ENCODE peak calls at places on chromosome 12, in eight cellular contexts. W, D, O, Y, F, P, U and N are unnamed samples.

GRCh38 chr12:2833327-2833726 is 1.5 kb downstream of the NRIP2 start:
- DNase-seq in U (no peak), P (no peak), O (no peak), D (no peak), W (no peak), Y (no peak), F (no peak), N (no peak)

GRCh38 chr12:29304388-29304787 is 76.6 kb downstream of the ERGIC2 start:
- DNase-seq in F (no peak), U (no peak), D (no peak), O (no peak), P (no peak), Y (no peak), W (no peak), N (no peak)

GRCh38 chr12:46774011-46774633 is 51.7 kb downstream of the SLC38A4 start:
- DNase-seq in Y (no peak), D (no peak), F (no peak), P (peak; percentile 66), W (no peak), O (no peak), U (no peak), N (no peak)

GRCh38 chr12:115872919-115873357 is 404.6 kb downstream of the MED13L start:
- DNase-seq in Y (no peak), F (no peak), P (no peak), U (no peak), O (no peak), W (peak; percentile 82), D (no peak), N (no peak)

GRCh38 chr12:114682920-114683708 is 861 bp downstream of the TBX3 start:
- DNase-seq in Y (no peak), F (no peak), P (peak; percentile 47), D (peak; percentile 64), U (no peak), W (peak; percentile 38), O (peak; percentile 75), N (no peak)

GRCh38 chr12:2494490-2495192 is 300.1 kb upstream of the FKBP4 start:
- DNase-seq in W (no peak), D (peak; percentile 64), Y (no peak), F (no peak), O (no peak), U (no peak), P (peak; percentile 38), N (no peak)

GRCh38 chr12:93318720-93319522 is 58.8 kb upstream of the NUDT4 start:
- DNase-seq in P (no peak), Y (no peak), O (peak; percentile 13), F (no peak), U (no peak), D (no peak), W (no peak), N (no peak)

GRCh38 chr12:9741726-9742125 is 8.8 kb upstream of the CLECL1 start:
- DNase-seq in O (no peak), U (no peak), Y (peak; percentile 86), W (no peak), D (no peak), P (no peak), F (no peak), N (no peak)

GRCh38 chr12:83997425-83997824 is 915.2 kb downstream of the SLC6A15 start:
- DNase-seq in O (no peak), W (no peak), D (no peak), Y (no peak), U (no peak), F (no peak), P (peak; percentile 36), N (no peak)

GRCh38 chr12:50934981-50935807 is 17.1 kb upstream of the HIGD1C start:
- DNase-seq in O (no peak), Y (no peak), D (no peak), U (no peak), W (no peak), F (no peak), P (peak; percentile 73), N (no peak)

GRCh38 chr12:67705394-67706370 is 57.1 kb downstream of the DYRK2 start:
- DNase-seq in F (no peak), O (no peak), P (peak; percentile 68), Y (no peak), U (no peak), D (peak; percentile 27), W (no peak), N (no peak)

GRCh38 chr12:92608418-92609091 is 94.2 kb upstream of the PLEKHG7 start:
- DNase-seq in D (no peak), F (no peak), Y (peak; percentile 41), W (peak; percentile 32), O (peak; percentile 48), P (peak; percentile 76), U (no peak), N (no peak)

GRCh38 chr12:77214136-77214535 is 148.8 kb upstream of the E2F7 start:
- DNase-seq in Y (no peak), F (no peak), U (no peak), O (no peak), P (no peak), W (no peak), D (no peak), N (no peak)

GRCh38 chr12:14997998-14998397 is 25.2 kb downstream of the PDE6H start:
- DNase-seq in W (no peak), O (no peak), F (no peak), U (no peak), D (no peak), Y (no peak), P (no peak), N (no peak)
- TF ChIP-seq CTCF in W (no peak), O (no peak), F (no peak), U (no peak), D (no peak), Y (no peak), P (no peak), N (no peak)

GRCh38 chr12:64759035-64759894 is at the start of gene GNS:
- DNase-seq in O (peak; percentile 97), P (peak; percentile 96), D (peak; percentile 97), W (peak; percentile 97), U (peak; percentile 98), Y (peak; percentile 92), F (peak; percentile 67), N (peak; percentile 98)
- TF ChIP-seq CTCF in O (no peak), P (no peak), D (no peak), W (no peak), U (no peak), Y (no peak), F (no peak), N (no peak)

DNA sequence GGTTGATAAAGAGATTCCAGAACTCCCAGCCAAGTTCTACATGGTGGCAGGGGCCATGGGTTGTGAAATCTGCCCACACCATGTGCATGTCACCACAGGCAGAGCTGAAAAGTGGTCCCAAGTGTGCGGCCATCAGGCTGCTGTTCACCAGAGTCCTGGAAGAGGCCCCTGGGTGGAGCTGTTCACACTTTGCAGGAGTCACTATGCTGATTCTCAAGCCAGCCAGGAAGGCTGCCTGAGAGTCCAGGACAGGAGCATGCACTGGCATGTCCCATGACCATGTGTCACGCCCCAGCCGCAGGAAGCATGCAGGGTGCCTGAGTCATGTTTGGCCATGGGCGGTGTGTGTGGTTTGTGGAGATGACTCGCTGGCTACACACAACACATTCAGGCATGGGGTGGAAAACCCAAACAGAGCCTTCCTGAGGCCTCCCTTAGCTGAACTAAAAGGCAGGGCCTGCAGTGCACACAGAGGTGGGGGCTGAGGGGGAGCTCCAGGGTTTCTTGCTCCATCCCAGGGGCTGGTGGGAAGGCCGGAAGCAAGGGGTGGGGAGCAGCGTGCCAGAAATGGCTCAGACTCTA is 19.5 kb downstream of the ABCB9 start:
- DNase-seq in F (peak; percentile 91), D (peak; percentile 82), U (no peak), O (peak; percentile 31), Y (peak; percentile 29), W (peak; percentile 98), P (peak; percentile 99), N (peak; percentile 97)
- TF ChIP-seq CTCF in F (no peak), D (no peak), U (no peak), O (no peak), Y (peak; percentile 58), W (peak; percentile 74), P (peak; percentile 63), N (peak; percentile 50)

DNA sequence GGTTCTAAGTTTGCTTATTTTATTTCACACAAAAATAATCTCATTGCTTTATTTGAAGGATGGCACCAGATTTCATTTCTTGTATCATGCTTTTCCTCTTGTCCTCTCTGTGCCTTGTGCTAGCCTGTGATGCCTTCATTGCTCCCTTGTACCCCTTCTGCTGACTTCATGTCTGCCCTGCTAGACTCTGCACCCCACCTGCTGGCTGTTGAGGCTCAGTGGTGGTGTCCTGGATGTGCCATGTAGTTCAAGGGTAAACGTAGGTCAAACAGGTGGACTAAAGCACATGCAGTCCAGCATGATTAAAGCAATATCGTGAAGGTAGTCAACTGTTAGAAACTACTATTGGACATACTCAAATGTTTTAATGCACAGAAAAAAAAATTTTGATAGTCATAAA is 21.6 kb downstream of the MRPS35 start:
- DNase-seq in Y (peak; percentile 20), F (no peak), U (peak; percentile 63), P (peak; percentile 22), D (no peak), W (no peak), O (no peak), N (no peak)
- TF ChIP-seq CTCF in Y (peak; percentile 67), F (peak; percentile 33), U (peak; percentile 38), P (peak; percentile 57), D (no peak), W (no peak), O (peak; percentile 27), N (peak; percentile 18)

GRCh38 chr12:112374166-112374740 is 8.0 kb downstream of the HECTD4 start:
- DNase-seq in Y (no peak), P (peak; percentile 21), W (no peak), O (no peak), F (no peak), D (no peak), U (no peak), N (no peak)

GRCh38 chr12:112367986-112368385 is 14.2 kb downstream of the HECTD4 start:
- DNase-seq in D (no peak), P (no peak), O (no peak), Y (no peak), W (no peak), U (no peak), F (no peak), N (no peak)

GRCh38 chr12:112370156-112370555 is 12.1 kb downstream of the HECTD4 start:
- DNase-seq in U (no peak), Y (no peak), O (no peak), P (peak; percentile 35), D (no peak), W (no peak), F (no peak), N (no peak)

GRCh38 chr12:112370868-112371510 is 11.2 kb downstream of the HECTD4 start:
- DNase-seq in P (no peak), Y (no peak), U (no peak), W (no peak), D (no peak), F (no peak), O (no peak), N (no peak)

DNA sequence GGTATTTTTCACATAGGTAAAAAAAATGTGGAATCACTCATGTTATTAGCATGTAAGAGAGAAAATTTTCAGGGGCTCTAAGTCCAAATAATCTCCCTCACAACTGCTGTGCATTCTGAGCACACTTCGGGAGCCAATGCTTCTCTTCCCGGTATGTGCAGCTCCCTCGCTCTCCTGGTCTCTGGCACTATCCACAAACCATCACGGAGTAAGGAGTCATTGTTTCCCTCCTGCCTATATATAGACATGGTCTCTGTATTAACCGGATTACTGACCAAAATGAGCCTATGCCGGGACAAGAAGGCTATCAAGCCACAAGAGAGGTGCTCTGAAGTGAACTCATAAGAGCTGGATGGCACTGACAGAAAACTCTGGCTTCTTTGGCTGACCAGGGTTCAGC is 13.4 kb downstream of the HECTD4 start:
- DNase-seq in Y (no peak), O (no peak), D (no peak), F (no peak), U (no peak), W (no peak), P (no peak), N (no peak)
- TF ChIP-seq CTCF in Y (no peak), O (no peak), D (no peak), F (no peak), U (no peak), W (no peak), P (no peak), N (no peak)